ENCODE peak calls at places on chromosomes 13 and 19, in ten cellular contexts. J, I, G, A, H, V, C, R, K and Y are unnamed samples.

GRCh38 chr13:43307921-43308433 is 284.6 kb downstream of the DNAJC15 start:
- DNase-seq in J (no peak), I (no peak), G (no peak), A (peak), H (no peak), V (peak), C (no peak), R (no peak), K (peak), Y (peak)

GRCh38 chr19:1453525-1454371 is 3.8 kb downstream of the APC2 start:
- DNase-seq in J (no peak), I (no peak), G (no peak), A (no peak), H (no peak), V (no peak), C (no peak), R (no peak), K (peak), Y (no peak)

GRCh38 chr19:22797040-22797439 is 13.1 kb upstream of the ZNF99 start:
- DNase-seq in J (no peak), I (no peak), G (no peak), A (no peak), H (no peak), V (no peak), C (no peak), R (no peak), K (no peak), Y (no peak)

GRCh38 chr13:107730835-107731234 is 484.5 kb downstream of the LIG4 start:
- DNase-seq in J (no peak), I (no peak), G (no peak), A (no peak), H (no peak), V (no peak), C (no peak), R (no peak), K (no peak), Y (no peak)

GRCh38 chr13:97255515-97255999 is 33.4 kb downstream of the MBNL2 start:
- DNase-seq in J (no peak), I (no peak), G (no peak), A (no peak), H (no peak), V (no peak), C (no peak), R (no peak), K (no peak), Y (no peak)

GRCh38 chr19:1929051-1929742 is 11.8 kb upstream of the CSNK1G2 start:
- DNase-seq in J (peak), I (peak), G (peak), A (peak), H (no peak), V (peak), C (peak), R (peak), K (peak), Y (peak)

GRCh38 chr13:49997935-49998334 is 1.1 kb downstream of the TRIM13 start:
- DNase-seq in J (no peak), I (no peak), G (no peak), A (no peak), H (no peak), V (no peak), C (no peak), R (no peak), K (no peak), Y (no peak)

GRCh38 chr13:48370815-48371214 is 42.1 kb downstream of the LPAR6 start:
- DNase-seq in J (no peak), I (no peak), G (no peak), A (no peak), H (no peak), V (no peak), C (no peak), R (no peak), K (no peak), Y (no peak)

GRCh38 chr19:9498183-9498902 is at the start of gene ZNF560:
- DNase-seq in J (no peak), I (no peak), G (no peak), A (no peak), H (no peak), V (no peak), C (peak), R (peak), K (no peak), Y (no peak)

GRCh38 chr13:59531571-59532091 is 632.1 kb downstream of the DIAPH3 start:
- DNase-seq in J (no peak), I (no peak), G (no peak), A (peak), H (peak), V (peak), C (peak), R (peak), K (no peak), Y (peak)

GRCh38 chr13:97856001-97856675 is 97.3 kb upstream of the IPO5 start:
- DNase-seq in J (no peak), I (no peak), G (no peak), A (no peak), H (no peak), V (no peak), C (no peak), R (no peak), K (no peak), Y (no peak)